ENCODE peak calls at places on chromosomes 7 and 10, in five cellular contexts. E is EL, A is A549, R is fibroblast of the aortic adventitia, U is DMS53. O is an unnamed sample.

GRCh38 chr10:13788701-13789447 is 202.1 kb downstream of the PRPF18 start:
- DNase-seq in E (peak), U (peak), A (no peak), R (peak), O (no peak)

GRCh38 chr7:38284553-38284952 is 11.1 kb upstream of the TARP start:
- DNase-seq in A (no peak), E (no peak), R (no peak), U (no peak), O (no peak)

GRCh38 chr10:33314788-33315561 is 19.5 kb downstream of the NRP1 start:
- DNase-seq in R (peak), A (no peak), U (no peak), E (no peak), O (no peak)

GRCh38 chr10:114697061-114697598 is 39.1 kb upstream of the ABLIM1 start:
- DNase-seq in E (peak), A (no peak), R (no peak), U (no peak), O (no peak)

GRCh38 chr10:78250313-78251040 is 216.8 kb downstream of the RPS24 start:
- DNase-seq in E (no peak), U (peak), A (no peak), R (no peak), O (peak)

GRCh38 chr10:93363891-93364648 is 118.1 kb downstream of the MYOF start:
- DNase-seq in U (no peak), A (no peak), R (no peak), E (no peak), O (no peak)

GRCh38 chr7:67947651-67948050 is 951.0 kb downstream of the TYW1 start:
- DNase-seq in E (no peak), R (no peak), A (no peak), U (no peak), O (no peak)

GRCh38 chr7:28347462-28347861 is 64.9 kb upstream of the CREB5 start:
- DNase-seq in E (peak), U (no peak), R (peak), A (no peak), O (no peak)

GRCh38 chr10:6840093-6840763 is 260.2 kb upstream of the PRKCQ start:
- DNase-seq in E (no peak), U (no peak), R (no peak), A (no peak), O (no peak)

GRCh38 chr10:131546086-131546810 is 234.7 kb upstream of the TCERG1L start:
- DNase-seq in A (no peak), E (no peak), U (no peak), R (no peak), O (no peak)

GRCh38 chr10:4213441-4213840 is 428.4 kb upstream of the KLF6 start:
- DNase-seq in E (no peak), A (no peak), U (no peak), R (no peak), O (no peak)

GRCh38 chr10:23912884-23913401 is 296.0 kb upstream of the KIAA1217 start:
- DNase-seq in E (no peak), A (no peak), R (no peak), U (no peak), O (no peak)

GRCh38 chr10:132400041-132400546 is 3.1 kb downstream of the PWWP2B start:
- DNase-seq in A (no peak), R (no peak), U (no peak), E (no peak), O (no peak)

GRCh38 chr7:77482015-77482414 is 55.1 kb upstream of the PTPN12 start:
- DNase-seq in A (peak), R (peak), U (peak), E (no peak), O (no peak)

GRCh38 chr10:126705131-126705530 is 34.6 kb upstream of the C10orf90 start:
- DNase-seq in R (no peak), U (no peak), E (no peak), A (no peak), O (no peak)

GRCh38 chr10:15482168-15482567 is 111.1 kb upstream of the FAM171A1 start:
- DNase-seq in A (no peak), E (no peak), R (peak), U (no peak), O (no peak)

GRCh38 chr7:1999278-1999984 is 233.3 kb downstream of the MAD1L1 start:
- DNase-seq in R (no peak), U (no peak), A (no peak), E (no peak), O (no peak)

GRCh38 chr10:35795131-35795819 is 153.2 kb upstream of the FZD8 start:
- DNase-seq in A (no peak), U (no peak), R (peak), E (peak), O (no peak)

GRCh38 chr7:8042796-8043535 is 74.4 kb downstream of the GLCCI1 start:
- DNase-seq in A (no peak), U (no peak), R (peak), E (no peak), O (no peak)

GRCh38 chr10:105952153-105952552 is 1212.4 kb downstream of the SORCS1 start:
- DNase-seq in R (peak), A (no peak), E (peak), U (no peak), O (peak)

GRCh38 chr10:92291921-92292860 is 1.2 kb downstream of the MARCHF5 start:
- DNase-seq in E (peak), R (peak), U (peak), A (peak), O (peak)

GRCh38 chr10:59391060-59391459 is 28.7 kb upstream of the FAM13C start:
- DNase-seq in E (no peak), A (no peak), U (no peak), R (no peak), O (no peak)

GRCh38 chr10:110207805-110208613 is 604 bp downstream of the MXI1 start:
- DNase-seq in E (peak), R (peak), A (peak), U (peak), O (peak)

GRCh38 chr7:16849295-16850148 is 32.3 kb downstream of the AGR3 start:
- DNase-seq in A (no peak), E (no peak), U (no peak), R (no peak), O (no peak)

GRCh38 chr7:29989257-29989995 is at the start of gene SCRN1:
- DNase-seq in A (peak), U (peak), E (no peak), R (peak), O (peak)

GRCh38 chr7:131196808-131197207 is 130.9 kb upstream of the MKLN1 start:
- DNase-seq in R (peak), U (peak), E (no peak), A (no peak), O (no peak)

GRCh38 chr10:123800299-123800698 is 91.3 kb downstream of the CPXM2 start:
- DNase-seq in R (peak), E (peak), A (no peak), U (no peak), O (no peak)

GRCh38 chr7:69244691-69245090 is 353.6 kb upstream of the AUTS2 start:
- DNase-seq in R (no peak), U (no peak), A (no peak), E (no peak), O (no peak)

GRCh38 chr7:154854836-154855235 is 148.1 kb downstream of the PAXIP1 start:
- DNase-seq in A (no peak), U (no peak), E (no peak), R (no peak), O (no peak)

GRCh38 chr7:81402227-81402626 is 367.6 kb downstream of the HGF start:
- DNase-seq in A (no peak), R (no peak), E (no peak), U (no peak), O (no peak)

GRCh38 chr10:106182542-106182941 is 982.0 kb downstream of the SORCS1 start:
- DNase-seq in A (no peak), U (no peak), R (no peak), E (no peak), O (no peak)

GRCh38 chr7:27066148-27066547 is 29.7 kb downstream of the HOXA1 start:
- DNase-seq in E (peak), R (peak), U (no peak), A (no peak), O (no peak)